ENCODE peak calls at places on chromosomes 3 and 15, in ten cellular contexts. V is upper lobe of left lung, S is NB4, W is astrocyte of the spinal cord, A is AG10803, F is spleen, R is stomach, U is PC-3, G is Caco-2, E is fibroblast of lung. B is an unnamed sample.

GRCh38 chr15:89673162-89673506 is 6.0 kb downstream of the PLIN1 start:
- DNase-seq in V (no peak), S (peak), W (no peak), A (no peak), F (no peak), R (no peak), U (peak), G (peak), E (no peak), B (no peak)

GRCh38 chr3:34864011-34864410 is 775.3 kb upstream of the ARPP21 start:
- DNase-seq in V (no peak), S (no peak), W (peak), A (no peak), F (no peak), R (no peak), U (no peak), G (no peak), E (no peak), B (no peak)

GRCh38 chr15:40942337-40942854 is 10.9 kb upstream of the CHAC1 start:
- DNase-seq in V (no peak), S (peak), W (no peak), A (peak), F (no peak), R (no peak), U (no peak), G (no peak), E (no peak), B (no peak)

GRCh38 chr3:58333206-58334012 is 717 bp downstream of the PXK start:
- DNase-seq in V (peak), S (peak), W (peak), A (peak), F (peak), R (peak), U (peak), G (peak), E (peak), B (no peak)

GRCh38 chr15:34038404-34039179 is 412 bp downstream of the AVEN start:
- DNase-seq in V (peak), S (peak), W (peak), A (peak), F (peak), R (peak), U (peak), G (peak), E (peak), B (no peak)

GRCh38 chr3:141798455-141798854 is 35.2 kb downstream of the GRK7 start:
- DNase-seq in V (no peak), S (peak), W (peak), A (peak), F (no peak), R (no peak), U (no peak), G (no peak), E (no peak), B (no peak)

GRCh38 chr3:42936157-42936981 is 30.4 kb downstream of the ZNF662 start:
- DNase-seq in V (no peak), S (no peak), W (no peak), A (peak), F (peak), R (peak), U (no peak), G (no peak), E (peak), B (no peak)

GRCh38 chr15:64687167-64688085 is 88.0 kb downstream of the RBPMS2 start:
- DNase-seq in V (no peak), S (no peak), W (no peak), A (no peak), F (peak), R (no peak), U (no peak), G (no peak), E (no peak), B (no peak)

GRCh38 chr3:115937054-115937453 is 313.7 kb downstream of the GAP43 start:
- DNase-seq in V (no peak), S (no peak), W (no peak), A (no peak), F (no peak), R (no peak), U (peak), G (no peak), E (no peak), B (no peak)

GRCh38 chr15:51924146-51925068 is 47.2 kb downstream of the LEO1 start:
- DNase-seq in V (no peak), S (no peak), W (no peak), A (no peak), F (no peak), R (peak), U (no peak), G (peak), E (no peak), B (no peak)

GRCh38 chr3:192887047-192887446 is 30.6 kb downstream of the MB21D2 start:
- DNase-seq in V (peak), S (no peak), W (peak), A (peak), F (no peak), R (no peak), U (peak), G (peak), E (peak), B (no peak)

GRCh38 chr15:78640527-78640839 is 527 bp downstream of the CHRNB4 start:
- DNase-seq in V (no peak), S (no peak), W (no peak), A (no peak), F (no peak), R (no peak), U (no peak), G (peak), E (no peak), B (no peak)

GRCh38 chr3:120129041-120129440 is 34.8 kb upstream of the GSK3B start:
- DNase-seq in V (no peak), S (no peak), W (no peak), A (no peak), F (no peak), R (no peak), U (no peak), G (no peak), E (no peak), B (no peak)

GRCh38 chr3:73855792-73856191 is 231.1 kb upstream of the PDZRN3 start:
- DNase-seq in V (no peak), S (no peak), W (no peak), A (no peak), F (no peak), R (no peak), U (no peak), G (no peak), E (no peak), B (no peak)

GRCh38 chr3:50506169-50506568 is 2.7 kb upstream of the CACNA2D2 start:
- DNase-seq in V (no peak), S (no peak), W (no peak), A (no peak), F (no peak), R (no peak), U (no peak), G (no peak), E (no peak), B (no peak)

GRCh38 chr15:31379577-31379976 is 52.9 kb downstream of the KLF13 start:
- DNase-seq in V (no peak), S (no peak), W (no peak), A (no peak), F (no peak), R (no peak), U (no peak), G (no peak), E (no peak), B (no peak)

GRCh38 chr3:10816019-10816862 is at the start of gene SLC6A11:
- DNase-seq in V (no peak), S (no peak), W (no peak), A (no peak), F (no peak), R (no peak), U (peak), G (no peak), E (no peak), B (no peak)

GRCh38 chr3:75768303-75769017 is 16.9 kb downstream of the ZNF717 start:
- DNase-seq in V (no peak), S (peak), W (no peak), A (no peak), F (no peak), R (no peak), U (no peak), G (no peak), E (no peak), B (no peak)

GRCh38 chr3:24640330-24640877 is 145.8 kb upstream of the THRB start:
- DNase-seq in V (no peak), S (peak), W (peak), A (peak), F (no peak), R (no peak), U (peak), G (peak), E (peak), B (no peak)

GRCh38 chr3:193971268-193971751 is 164.6 kb upstream of the HES1 start:
- DNase-seq in V (peak), S (no peak), W (peak), A (peak), F (no peak), R (peak), U (peak), G (no peak), E (peak), B (no peak)

GRCh38 chr15:75947117-75947516 is 43.4 kb downstream of the FBXO22 start:
- DNase-seq in V (no peak), S (no peak), W (peak), A (peak), F (no peak), R (no peak), U (peak), G (no peak), E (peak), B (no peak)
- TF ChIP-seq CTCF in V (no peak), S (no peak), W (no peak), A (no peak), F (no peak), R (no peak), U (no peak), G (no peak), E (no peak), B (no peak)

DNA sequence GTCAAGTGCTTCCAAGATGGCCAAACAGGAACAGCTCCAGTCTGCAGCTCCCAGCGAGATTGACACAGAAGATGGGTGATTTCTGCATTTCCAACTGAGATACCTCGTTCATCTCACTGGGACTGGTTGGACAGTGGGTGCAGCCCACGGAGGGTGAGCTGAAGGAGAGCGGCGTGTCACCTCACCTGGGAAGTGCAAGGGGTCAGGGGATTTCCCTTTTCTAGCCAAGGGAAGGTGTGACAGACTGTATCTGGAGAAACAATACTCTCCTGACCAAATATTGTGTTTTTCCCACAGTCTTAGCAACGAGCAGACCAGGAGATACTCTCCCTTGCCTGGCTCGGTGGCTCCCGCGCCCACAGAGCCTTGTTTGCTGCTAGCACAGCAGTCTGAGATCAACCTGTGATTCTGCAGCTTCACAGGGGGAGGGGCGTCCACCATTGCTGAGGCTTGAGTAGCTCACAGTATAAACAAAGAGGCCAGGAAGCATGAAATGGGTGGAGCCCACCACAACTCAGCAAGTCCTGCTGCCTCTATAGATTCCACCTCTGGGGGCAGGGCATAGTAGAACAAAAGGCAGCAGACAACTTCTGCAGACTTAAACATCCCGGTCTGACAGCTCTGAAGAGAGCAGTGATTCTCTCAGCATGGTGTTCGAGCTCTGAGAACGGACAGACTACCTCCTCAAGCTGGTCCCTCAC is 293.5 kb upstream of the SUCLG2 start:
- DNase-seq in V (no peak), S (no peak), W (no peak), A (no peak), F (peak), R (no peak), U (peak), G (peak), E (no peak), B (no peak)
- H3K4me3 ChIP-seq in V (no peak), S (no peak), W (no peak), A (no peak), F (no peak), R (no peak), U (no peak), G (peak), E (no peak), B (no peak)

GRCh38 chr3:149288655-149289054 is 44.8 kb downstream of the TM4SF18 start:
- DNase-seq in V (no peak), S (no peak), W (no peak), A (no peak), F (no peak), R (no peak), U (no peak), G (no peak), E (no peak), B (no peak)
- TF ChIP-seq CTCF in V (no peak), S (no peak), W (no peak), A (no peak), F (no peak), R (no peak), U (no peak), G (no peak), E (no peak), B (no peak)

GRCh38 chr15:59295742-59296090 is 77.0 kb downstream of the MYO1E start:
- DNase-seq in V (no peak), S (no peak), W (no peak), A (no peak), F (no peak), R (no peak), U (no peak), G (no peak), E (no peak), B (no peak)
- H3K4me3 ChIP-seq in V (no peak), S (no peak), W (no peak), A (no peak), F (no peak), R (no peak), U (peak), G (no peak), E (no peak), B (no peak)

DNA sequence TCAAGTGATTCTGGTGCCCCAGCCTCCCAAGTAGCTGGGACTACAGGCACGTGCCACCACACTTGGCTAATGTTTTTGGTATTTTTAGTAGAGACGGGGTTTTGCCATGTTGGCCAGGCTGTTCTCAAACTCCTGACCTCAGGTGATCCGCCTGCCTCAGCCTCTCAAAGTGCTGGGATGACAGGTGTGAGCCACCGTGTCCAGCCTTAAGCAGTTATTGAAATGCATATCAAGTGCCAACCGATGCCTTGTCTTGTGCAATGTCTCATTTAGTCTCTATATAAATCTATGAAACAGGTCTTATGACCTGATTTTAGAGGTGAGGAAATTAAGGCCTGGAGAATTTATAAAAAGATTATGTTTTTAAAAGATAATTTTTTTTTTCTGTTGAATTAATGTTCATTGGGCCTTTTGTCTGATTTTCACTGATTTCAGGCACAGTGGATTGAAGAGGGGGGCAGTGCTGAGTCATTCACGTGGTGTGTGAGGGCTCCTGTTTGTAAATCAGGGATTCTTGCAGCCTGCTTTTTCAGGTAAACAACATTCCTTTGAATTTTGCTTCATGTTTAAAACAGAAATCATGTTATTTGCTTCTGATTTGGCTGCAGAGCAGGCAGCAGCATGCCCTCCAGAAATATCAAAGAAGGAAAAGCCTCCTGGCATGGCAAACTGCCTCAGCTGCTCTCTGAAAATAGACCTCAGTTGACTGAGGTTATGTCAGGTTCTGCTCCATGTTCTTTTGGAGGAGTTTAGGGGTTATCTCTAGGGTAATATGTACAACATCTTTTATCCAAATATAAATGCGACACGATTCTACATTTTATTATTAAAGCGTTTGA is 407.0 kb upstream of the RGMA start:
- DNase-seq in V (no peak), S (no peak), W (no peak), A (no peak), F (no peak), R (no peak), U (no peak), G (no peak), E (no peak), B (no peak)
- TF ChIP-seq CTCF in V (no peak), S (no peak), W (no peak), A (no peak), F (no peak), R (no peak), U (no peak), G (no peak), E (no peak), B (no peak)

GRCh38 chr3:129597792-129598381 is 8.6 kb downstream of the PLXND1 start:
- DNase-seq in V (no peak), S (no peak), W (no peak), A (peak), F (no peak), R (no peak), U (no peak), G (no peak), E (peak), B (no peak)

GRCh38 chr3:129600348-129600747 is 6.1 kb downstream of the PLXND1 start:
- DNase-seq in V (no peak), S (no peak), W (no peak), A (no peak), F (no peak), R (no peak), U (no peak), G (no peak), E (no peak), B (no peak)

GRCh38 chr3:129598484-129598883 is 8.0 kb downstream of the PLXND1 start:
- DNase-seq in V (no peak), S (no peak), W (no peak), A (no peak), F (no peak), R (no peak), U (no peak), G (no peak), E (no peak), B (no peak)

GRCh38 chr3:129599607-129600006 is 6.9 kb downstream of the PLXND1 start:
- DNase-seq in V (peak), S (peak), W (peak), A (peak), F (no peak), R (no peak), U (peak), G (no peak), E (peak), B (no peak)

GRCh38 chr3:129599073-129599472 is 7.4 kb downstream of the PLXND1 start:
- DNase-seq in V (no peak), S (no peak), W (no peak), A (no peak), F (no peak), R (no peak), U (no peak), G (no peak), E (no peak), B (no peak)
- H3K4me3 ChIP-seq in V (no peak), S (no peak), W (no peak), A (no peak), F (no peak), R (no peak), U (no peak), G (no peak), E (no peak), B (no peak)

GRCh38 chr15:81182746-81183402 is 13.8 kb upstream of the IL16 start:
- DNase-seq in V (peak), S (no peak), W (no peak), A (no peak), F (no peak), R (no peak), U (no peak), G (no peak), E (peak), B (no peak)
- TF ChIP-seq CTCF in V (no peak), S (no peak), W (no peak), A (peak), F (no peak), R (no peak), U (no peak), G (no peak), E (peak), B (no peak)

B was measured in GM12864.